ENCODE peak calls at places on chromosomes 16 and 17, in four cellular contexts. V, K, P and Q are unnamed samples.

GRCh38 chr16:85835227-85835751 is 35.8 kb downstream of the COX4I1 start:
- DNase-seq in P (no peak), V (no peak), K (no peak), Q (no peak)

GRCh38 chr17:29954405-29954804 is 13.0 kb downstream of the EFCAB5 start:
- DNase-seq in V (no peak), K (no peak), P (no peak), Q (no peak)

GRCh38 chr16:89120281-89120680 is 26.6 kb downstream of the ACSF3 start:
- DNase-seq in P (no peak), V (peak; percentile 5), K (no peak), Q (no peak)

GRCh38 chr16:70649300-70649699 is 2.9 kb downstream of the IL34 start:
- DNase-seq in V (no peak), K (no peak), P (no peak), Q (no peak)

GRCh38 chr16:82671743-82672142 is 45.0 kb downstream of the CDH13 start:
- DNase-seq in P (no peak), V (no peak), K (no peak), Q (no peak)

GRCh38 chr17:45857977-45858708 is 13.5 kb downstream of the SPPL2C start:
- DNase-seq in P (no peak), V (no peak), K (no peak), Q (no peak)

GRCh38 chr17:73197141-73197540 is 4.3 kb downstream of the COG1 start:
- DNase-seq in V (no peak), K (no peak), P (no peak), Q (no peak)

GRCh38 chr17:82775033-82775823 is 23.4 kb downstream of the TBCD start:
- DNase-seq in K (peak; percentile 66), V (peak; percentile 67), P (peak; percentile 68), Q (peak; percentile 73)

GRCh38 chr17:77153487-77153886 is 12.7 kb downstream of the SEC14L1 start:
- DNase-seq in V (no peak), P (no peak), K (no peak), Q (no peak)

GRCh38 chr17:72175263-72175662 is 54.4 kb downstream of the SOX9 start:
- DNase-seq in V (no peak), K (no peak), P (no peak), Q (no peak)

GRCh38 chr17:57935833-57936807 is 19.1 kb downstream of the CUEDC1 start:
- DNase-seq in P (no peak), K (no peak), V (peak; percentile 81), Q (no peak)